ENCODE peak calls at places on chromosomes 5 and 9, in five cellular contexts. B is SK-N-SH, U is H1, V is endothelial cell of umbilical vein, D is prostate gland. L is an unnamed sample.

GRCh38 chr5:54553659-54554207 is 36.2 kb downstream of the SNX18 start:
- DNase-seq in B (no peak), U (no peak), D (no peak), V (no peak), L (no peak)

GRCh38 chr5:54965806-54966205 is 19.6 kb downstream of the ESM1 start:
- DNase-seq in U (no peak), V (peak; percentile 84), D (no peak), B (no peak), L (no peak)

GRCh38 chr9:133572821-133573361 is 36.3 kb downstream of the FAM163B start:
- DNase-seq in V (no peak), U (no peak), D (peak; percentile 77), B (peak; percentile 86), L (no peak)

GRCh38 chr9:93948456-93949072 is 6.6 kb downstream of the BARX1 start:
- DNase-seq in V (no peak), B (peak; percentile 52), D (no peak), U (no peak), L (no peak)

GRCh38 chr5:122182491-122182921 is 53.2 kb downstream of the ZNF474 start:
- DNase-seq in U (no peak), V (peak; percentile 93), B (no peak), D (peak; percentile 70), L (no peak)

GRCh38 chr5:132496631-132497487 is 6.3 kb upstream of the IRF1 start:
- DNase-seq in D (peak; percentile 83), U (peak; percentile 92), V (peak; percentile 86), B (peak; percentile 96), L (peak; percentile 61)

GRCh38 chr5:115895821-115896220 is 54.1 kb downstream of the AP3S1 start:
- DNase-seq in U (no peak), B (no peak), D (no peak), V (no peak), L (no peak)

GRCh38 chr9:17810728-17811634 is 232.1 kb downstream of the SH3GL2 start:
- DNase-seq in U (no peak), B (peak; percentile 50), D (peak; percentile 58), V (peak; percentile 59), L (peak; percentile 6)

GRCh38 chr5:104513194-104513602 is 950.6 kb upstream of the NUDT12 start:
- DNase-seq in V (peak; percentile 75), B (no peak), D (no peak), U (no peak), L (no peak)

GRCh38 chr5:57499262-57500050 is 16.8 kb upstream of the ACTBL2 start:
- DNase-seq in V (peak; percentile 94), U (no peak), D (no peak), B (peak; percentile 36), L (no peak)

GRCh38 chr9:110835859-110836271 is 167.3 kb downstream of the MUSK start:
- DNase-seq in U (no peak), D (no peak), V (no peak), B (no peak), L (no peak)

DNA sequence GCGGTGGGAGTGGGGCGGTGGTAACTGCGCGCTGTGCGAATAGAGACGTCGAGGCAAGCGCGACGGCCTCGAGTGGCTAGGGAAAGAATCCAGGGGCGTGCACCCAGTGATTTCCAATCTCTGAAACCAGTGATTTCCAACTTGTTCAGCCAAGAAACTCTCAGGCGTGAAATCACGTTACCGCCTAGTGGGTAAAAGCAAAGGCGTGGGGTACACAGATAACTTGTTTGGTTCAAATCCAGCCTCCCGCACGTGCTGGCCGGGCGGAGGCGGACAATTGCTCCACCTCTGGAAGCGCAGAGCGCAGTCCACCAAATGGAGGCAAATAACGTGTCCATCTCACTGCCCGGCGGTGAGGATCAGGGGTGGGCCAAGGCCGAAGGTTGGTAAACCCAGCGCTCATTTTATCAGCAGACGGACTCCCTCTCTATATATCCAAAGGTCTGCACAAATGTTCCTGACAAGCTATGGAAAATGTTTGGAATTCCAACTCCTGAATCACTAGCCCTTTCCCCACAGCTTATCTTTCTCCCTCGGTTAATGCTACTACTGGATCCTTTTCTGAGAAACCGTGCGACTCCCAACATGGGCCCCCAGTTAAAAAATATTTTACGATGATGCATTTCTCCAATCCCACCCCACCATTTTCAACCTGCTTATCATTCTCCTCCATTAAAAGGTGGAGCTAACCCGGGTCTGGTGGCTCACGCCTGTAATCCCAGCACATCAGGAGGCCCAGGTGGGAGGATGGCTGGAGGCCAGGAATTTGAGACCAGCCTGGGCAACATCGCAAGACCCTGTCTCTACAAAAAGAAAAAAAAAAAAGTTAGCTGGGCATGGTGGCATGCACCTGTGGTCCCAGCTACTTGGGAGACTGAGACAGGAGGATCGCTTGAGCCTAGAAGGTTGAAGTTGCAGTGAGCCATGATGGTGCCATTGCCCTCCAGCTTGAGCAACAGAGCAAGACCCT is 950 bp upstream of the FNBP1 start:
- DNase-seq in D (peak; percentile 36), U (no peak), V (peak; percentile 74), B (peak; percentile 42), L (no peak)
- TF ChIP-seq POLR2AphosphoS5 in D (no peak), U (no peak), V (no peak), B (no peak), L (no peak)

GRCh38 chr5:151740958-151741373 is 17.5 kb downstream of the ATOX1 start:
- DNase-seq in B (no peak), V (peak; percentile 53), D (no peak), U (no peak), L (no peak)

GRCh38 chr5:151742870-151743294 is 15.5 kb downstream of the ATOX1 start:
- DNase-seq in V (peak; percentile 58), U (peak; percentile 70), B (peak; percentile 62), D (peak; percentile 28), L (no peak)

GRCh38 chr5:151743535-151743934 is 14.9 kb downstream of the ATOX1 start:
- DNase-seq in V (no peak), D (no peak), B (no peak), U (no peak), L (no peak)

GRCh38 chr5:151741678-151742423 is 16.6 kb downstream of the ATOX1 start:
- DNase-seq in V (peak; percentile 34), B (no peak), U (no peak), D (no peak), L (no peak)

DNA sequence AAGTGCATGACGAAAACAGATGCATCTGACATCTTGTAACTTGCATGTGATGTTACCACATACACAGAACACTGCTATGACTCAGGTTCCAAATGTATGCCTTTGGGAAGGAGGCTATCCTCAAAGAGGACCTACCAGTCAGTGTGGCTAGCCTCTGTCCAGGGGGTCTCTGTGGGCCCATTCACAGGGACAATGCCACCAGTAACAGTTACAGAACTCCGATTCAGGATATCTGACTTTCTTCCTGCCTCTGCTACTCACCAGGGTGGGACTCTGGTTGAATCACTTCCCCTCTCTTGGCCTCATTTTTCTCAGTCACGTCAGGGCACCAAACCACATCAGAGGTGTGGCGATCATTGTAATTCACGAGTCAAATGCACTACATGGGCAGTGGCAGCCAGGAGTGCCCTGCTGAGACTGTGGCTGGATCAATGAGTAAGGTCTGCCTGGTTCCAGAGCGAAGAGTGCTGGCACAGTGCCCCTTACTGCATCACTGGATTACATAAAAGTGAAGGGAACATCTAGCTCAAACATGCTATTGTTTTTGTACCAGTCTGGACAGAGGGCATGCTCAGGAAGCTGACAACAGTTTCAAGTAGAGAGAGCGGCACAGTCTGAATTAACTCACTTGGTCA is 13.2 kb downstream of the ATOX1 start:
- DNase-seq in V (peak; percentile 87), U (no peak), D (peak; percentile 74), B (no peak), L (no peak)
- TF ChIP-seq POLR2AphosphoS5 in V (peak; percentile 82), U (no peak), D (peak; percentile 60), B (peak; percentile 13), L (no peak)

GRCh38 chr9:136849038-136849959 is at the start of gene PHPT1:
- DNase-seq in D (peak; percentile 99), B (peak; percentile 99), U (peak; percentile 98), V (peak; percentile 99), L (peak; percentile 99)

GRCh38 chr9:136848393-136849037 is 694 bp upstream of the PHPT1 start:
- DNase-seq in D (no peak), U (peak; percentile 80), V (no peak), B (peak; percentile 85), L (peak; percentile 51)

GRCh38 chr9:136846376-136847064 is 2.7 kb upstream of the PHPT1 start:
- DNase-seq in V (no peak), U (no peak), B (no peak), D (no peak), L (no peak)

GRCh38 chr9:136847065-136847826 is 2.0 kb upstream of the PHPT1 start:
- DNase-seq in V (peak; percentile 54), U (peak; percentile 86), B (peak; percentile 73), D (no peak), L (no peak)

GRCh38 chr9:136847827-136848392 is 1.3 kb upstream of the PHPT1 start:
- DNase-seq in B (peak; percentile 84), D (peak; percentile 64), V (peak; percentile 72), U (peak; percentile 89), L (peak; percentile 88)
- TF ChIP-seq POLR2AphosphoS5 in B (peak; percentile 73), D (peak; percentile 53), V (peak; percentile 54), U (no peak), L (peak; percentile 83)

GRCh38 chr5:74167206-74167929 is 473.2 kb downstream of the ENC1 start:
- DNase-seq in B (no peak), D (peak; percentile 21), U (no peak), V (peak; percentile 84), L (no peak)
- TF ChIP-seq POLR2AphosphoS5 in B (peak; percentile 30), D (peak; percentile 58), U (no peak), V (no peak), L (no peak)

DNA sequence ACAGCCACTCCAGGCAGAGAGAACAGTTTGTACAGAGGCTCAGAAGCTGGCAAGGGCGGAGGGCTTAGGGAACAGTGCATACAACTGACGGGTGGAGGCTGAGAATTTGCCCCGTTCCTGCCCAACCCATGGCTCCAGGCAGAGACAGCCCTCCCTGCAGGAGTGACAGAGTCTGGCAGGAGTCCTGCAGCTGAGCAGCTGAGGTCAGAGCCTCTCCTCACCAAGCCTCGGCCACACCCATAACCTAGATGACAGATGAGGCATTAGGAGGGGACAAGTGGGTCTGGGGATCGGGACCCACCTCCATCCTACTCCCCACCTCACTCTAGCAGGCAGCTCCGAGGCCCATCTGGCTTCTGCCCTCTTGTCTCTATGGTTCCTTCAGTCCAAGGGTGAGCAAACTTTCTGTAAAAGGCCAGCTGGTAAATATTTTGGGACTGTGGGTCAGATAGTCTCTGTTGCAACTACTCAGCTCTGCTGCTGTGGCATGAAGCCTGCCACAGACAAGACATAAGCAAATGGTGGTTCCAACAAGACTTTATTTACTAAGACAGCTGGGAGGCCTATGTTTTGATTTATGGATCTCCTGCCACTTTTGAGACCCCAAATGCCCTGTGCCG is 83.6 kb downstream of the SH3TC2 start:
- DNase-seq in V (no peak), D (peak; percentile 74), B (no peak), U (no peak), L (no peak)
- TF ChIP-seq POLR2AphosphoS5 in V (no peak), D (no peak), B (no peak), U (no peak), L (no peak)

GRCh38 chr5:59134770-59135169 is 551.9 kb downstream of the RAB3C start:
- DNase-seq in D (no peak), B (no peak), U (no peak), V (no peak), L (no peak)

GRCh38 chr5:59130441-59130840 is 547.6 kb downstream of the RAB3C start:
- DNase-seq in V (no peak), D (no peak), B (no peak), U (no peak), L (no peak)

GRCh38 chr5:59136575-59136974 is 553.7 kb downstream of the RAB3C start:
- DNase-seq in U (no peak), B (no peak), D (no peak), V (no peak), L (no peak)

GRCh38 chr5:59132131-59132530 is 549.3 kb downstream of the RAB3C start:
- DNase-seq in U (no peak), D (no peak), B (no peak), V (no peak), L (no peak)

GRCh38 chr5:59133801-59134261 is 551.0 kb downstream of the RAB3C start:
- DNase-seq in U (no peak), D (no peak), V (no peak), B (no peak), L (no peak)
- TF ChIP-seq POLR2AphosphoS5 in U (no peak), D (no peak), V (no peak), B (no peak), L (no peak)